ENCODE peak calls at places on chromosomes 16 and 17, in nine cellular contexts. X is COR-L47; P is kidney tubule cell; J is stimulated activated CD4-positive, alpha-beta T cell treated with anti-CD3 and anti-CD28 coated beads, Interleukin-2, amount 100 ng/mL, for 48 hours; T is transverse colon; C is activated naive CD4-positive, alpha-beta T cell treated with Interleukin-2 at 50 U/mL for 16 hours; M is NCI-H460; K is ascending aorta; W is AG09309. B is an unnamed sample.
A peak's percentile ranks its signal among the peaks of the same experiment; 100 is the strongest.

GRCh38 chr17:65359016-65359415 is 202.4 kb downstream of the AXIN2 start:
- DNase-seq in T (no peak), W (peak; percentile 46), M (no peak), J (peak; percentile 40), K (no peak), P (peak; percentile 93), C (peak; percentile 29), X (no peak), B (peak; percentile 77)

GRCh38 chr16:70728145-70728544 is 42.3 kb upstream of the MTSS2 start:
- DNase-seq in C (no peak), J (no peak), P (no peak), W (no peak), X (no peak), M (no peak), T (no peak), K (no peak), B (no peak)

GRCh38 chr17:79500738-79501533 is 109.9 kb downstream of the RBFOX3 start:
- DNase-seq in P (no peak), K (no peak), C (no peak), T (no peak), J (no peak), M (no peak), W (no peak), X (no peak), B (no peak)

GRCh38 chr17:27968206-27968732 is 74.2 kb upstream of the NLK start:
- DNase-seq in K (no peak), W (no peak), X (no peak), M (no peak), P (no peak), C (no peak), T (no peak), J (no peak), B (no peak)

GRCh38 chr16:67673712-67674580 is 7.3 kb downstream of the C16orf86 start:
- DNase-seq in X (peak; percentile 18), J (no peak), W (no peak), K (peak; percentile 78), C (no peak), T (peak; percentile 82), P (peak; percentile 60), M (no peak), B (no peak)

GRCh38 chr17:68961204-68961893 is 6.2 kb upstream of the ABCA8 start:
- DNase-seq in X (no peak), C (no peak), P (no peak), M (no peak), T (no peak), W (no peak), K (no peak), J (no peak), B (no peak)

GRCh38 chr16:89565506-89566372 is 5.3 kb downstream of the RPL13 start:
- DNase-seq in M (no peak), P (peak; percentile 80), X (peak; percentile 39), K (no peak), J (peak; percentile 66), W (no peak), T (peak; percentile 66), C (peak; percentile 59), B (no peak)

GRCh38 chr17:63488851-63489250 is 12.0 kb downstream of the ACE start:
- DNase-seq in T (no peak), W (no peak), X (no peak), J (no peak), K (no peak), P (no peak), M (no peak), C (no peak), B (no peak)

GRCh38 chr16:76293980-76294690 is 16.9 kb downstream of the CNTNAP4 start:
- DNase-seq in M (no peak), J (no peak), P (no peak), C (no peak), K (no peak), W (no peak), X (no peak), T (no peak), B (no peak)

GRCh38 chr17:80847506-80848230 is 144.0 kb upstream of the CHMP6 start:
- DNase-seq in W (no peak), T (peak; percentile 75), J (peak; percentile 44), K (peak; percentile 49), P (no peak), C (peak; percentile 72), M (no peak), X (no peak), B (no peak)

GRCh38 chr17:46908352-46908751 is 14.6 kb upstream of the GOSR2 start:
- DNase-seq in P (no peak), C (no peak), X (no peak), M (no peak), T (no peak), W (no peak), J (no peak), K (no peak), B (no peak)

GRCh38 chr16:11232852-11233726 is 22.9 kb downstream of the SOCS1 start:
- DNase-seq in C (peak; percentile 91), P (no peak), M (no peak), X (no peak), T (peak; percentile 73), J (peak; percentile 89), K (peak; percentile 77), W (no peak), B (no peak)

GRCh38 chr17:44326867-44327444 is 2.3 kb upstream of the SLC25A39 start:
- DNase-seq in T (peak; percentile 98), J (peak; percentile 79), P (peak; percentile 97), C (peak; percentile 94), W (peak; percentile 91), M (peak; percentile 96), K (peak; percentile 98), X (peak; percentile 96), B (peak; percentile 98)

GRCh38 chr17:44353656-44354331 is 8.7 kb downstream of the GRN start:
- DNase-seq in X (no peak), M (peak; percentile 22), W (no peak), K (no peak), P (no peak), T (peak; percentile 41), J (no peak), C (peak; percentile 12), B (no peak)

GRCh38 chr17:74216505-74216904 is 3.1 kb downstream of the TTYH2 start:
- DNase-seq in X (no peak), P (no peak), J (no peak), W (no peak), M (no peak), K (no peak), C (no peak), T (no peak), B (no peak)

GRCh38 chr17:17018612-17019429 is 23.4 kb upstream of the MPRIP start:
- DNase-seq in T (peak; percentile 45), W (no peak), C (no peak), K (no peak), X (no peak), M (no peak), J (no peak), P (peak; percentile 53), B (no peak)

GRCh38 chr16:15604460-15605390 is 38.2 kb downstream of the MARF1 start:
- DNase-seq in J (no peak), X (no peak), T (no peak), M (no peak), W (no peak), K (no peak), P (no peak), C (no peak), B (no peak)

GRCh38 chr17:55434721-55435120 is 13.1 kb upstream of the MMD start:
- DNase-seq in P (peak; percentile 68), X (no peak), M (no peak), K (no peak), W (no peak), C (no peak), T (no peak), J (no peak), B (no peak)

GRCh38 chr16:53022374-53022773 is 30.3 kb downstream of the CHD9NB start:
- DNase-seq in K (no peak), T (peak; percentile 33), C (no peak), J (peak; percentile 9), W (no peak), M (peak; percentile 53), X (peak; percentile 66), P (peak; percentile 53), B (peak; percentile 49)

GRCh38 chr17:69734656-69735055 is 320.2 kb downstream of the MAP2K6 start:
- DNase-seq in J (no peak), M (no peak), P (peak; percentile 38), W (no peak), C (no peak), T (no peak), X (no peak), K (no peak), B (peak; percentile 42)

GRCh38 chr17:12290207-12290606 is 269.5 kb downstream of the MAP2K4 start:
- DNase-seq in C (no peak), T (no peak), P (no peak), W (no peak), M (no peak), X (no peak), J (no peak), K (peak; percentile 84), B (no peak)

GRCh38 chr16:86018487-86018886 is 119.5 kb downstream of the IRF8 start:
- DNase-seq in M (no peak), T (peak; percentile 49), X (no peak), W (no peak), C (no peak), K (peak; percentile 73), J (no peak), P (no peak), B (no peak)

GRCh38 chr17:27473748-27474609 is 17.7 kb downstream of the KSR1 start:
- DNase-seq in J (peak; percentile 61), M (no peak), K (no peak), W (no peak), C (peak; percentile 85), P (peak; percentile 47), T (no peak), X (no peak), B (no peak)

GRCh38 chr17:29039764-29040598 is 3.0 kb upstream of the PIPOX start:
- DNase-seq in T (no peak), K (no peak), X (no peak), M (no peak), J (no peak), P (peak; percentile 50), W (peak; percentile 87), C (no peak), B (peak; percentile 80)

GRCh38 chr17:45101883-45102811 is 30.2 kb downstream of the PLCD3 start:
- DNase-seq in T (no peak), P (no peak), M (no peak), W (no peak), K (no peak), J (no peak), C (no peak), X (no peak), B (no peak)

GRCh38 chr17:79992657-79993389 is 42.8 kb downstream of the TBC1D16 start:
- DNase-seq in J (no peak), W (no peak), K (no peak), X (no peak), M (no peak), T (no peak), P (no peak), C (no peak), B (no peak)

GRCh38 chr17:62805234-62805633 is 2.9 kb downstream of the MARCHF10 start:
- DNase-seq in J (no peak), C (no peak), M (no peak), P (peak; percentile 69), T (no peak), K (no peak), W (no peak), X (no peak), B (peak; percentile 43)

GRCh38 chr17:15456972-15457722 is 10.3 kb downstream of the CDRT4 start:
- DNase-seq in W (peak; percentile 88), J (no peak), K (peak; percentile 79), M (no peak), T (peak; percentile 46), C (no peak), P (peak; percentile 10), X (no peak), B (peak; percentile 99)

GRCh38 chr17:20154601-20155000 is 145.4 kb downstream of the SPECC1 start:
- DNase-seq in K (no peak), W (no peak), X (no peak), M (no peak), P (no peak), C (peak; percentile 14), T (no peak), J (no peak), B (no peak)

GRCh38 chr17:76404976-76405563 is 20.7 kb downstream of the SPHK1 start:
- DNase-seq in P (no peak), X (no peak), W (no peak), C (no peak), T (no peak), M (no peak), J (no peak), K (no peak), B (no peak)

GRCh38 chr16:75374388-75374787 is 58.9 kb downstream of the CFDP1 start:
- DNase-seq in P (no peak), J (no peak), C (no peak), K (no peak), W (no peak), X (no peak), M (no peak), T (no peak), B (no peak)

B was measured in AG10803.